ENCODE peak calls at places on chromosomes 7 and 10, in ten cellular contexts. W is left lung; U is BJ; B is IMR-90; G is right lobe of liver; P is psoas muscle; R is hepatocyte; T is GM13976; S is CD8-positive, alpha-beta T cell; F is epithelial cell of proximal tubule. I is an unnamed sample.

GRCh38 chr7:79723833-79724608 is 270.6 kb upstream of the MAGI2 start:
- DNase-seq in W (no peak), U (no peak), B (no peak), G (no peak), P (no peak), R (no peak), T (no peak), S (no peak), F (no peak), I (no peak)

GRCh38 chr7:112484671-112485097 is 3.9 kb downstream of the LSMEM1 start:
- DNase-seq in W (no peak), U (peak), B (peak), G (no peak), P (no peak), R (peak), T (no peak), S (no peak), F (peak), I (no peak)

GRCh38 chr7:7563269-7563668 is 3.4 kb upstream of the MIOS start:
- DNase-seq in W (no peak), U (no peak), B (no peak), G (no peak), P (no peak), R (no peak), T (no peak), S (no peak), F (no peak), I (no peak)

GRCh38 chr7:111212857-111213523 is 122.1 kb downstream of the LRRN3 start:
- DNase-seq in W (peak), U (no peak), B (no peak), G (no peak), P (no peak), R (no peak), T (no peak), S (no peak), F (no peak), I (no peak)

GRCh38 chr10:77157248-77158019 is 480.2 kb downstream of the KCNMA1 start:
- DNase-seq in W (no peak), U (no peak), B (no peak), G (no peak), P (no peak), R (peak), T (no peak), S (no peak), F (no peak), I (no peak)

GRCh38 chr10:3258291-3258848 is 85.8 kb upstream of the PITRM1 start:
- DNase-seq in W (no peak), U (no peak), B (no peak), G (no peak), P (no peak), R (no peak), T (no peak), S (no peak), F (no peak), I (peak)

GRCh38 chr7:143216151-143216550 is 5.7 kb upstream of the TAS2R40 start:
- DNase-seq in W (no peak), U (no peak), B (peak), G (no peak), P (no peak), R (no peak), T (no peak), S (no peak), F (no peak), I (no peak)

GRCh38 chr10:17062493-17063487 is 66.8 kb downstream of the CUBN start:
- DNase-seq in W (no peak), U (peak), B (peak), G (no peak), P (peak), R (peak), T (no peak), S (no peak), F (peak), I (no peak)

GRCh38 chr7:114889646-114890285 is 32.1 kb upstream of the MDFIC start:
- DNase-seq in W (no peak), U (peak), B (peak), G (no peak), P (no peak), R (peak), T (peak), S (no peak), F (peak), I (no peak)

GRCh38 chr10:86960003-86960862 is 1.8 kb downstream of the SNCG start:
- DNase-seq in W (no peak), U (no peak), B (peak), G (peak), P (peak), R (peak), T (peak), S (no peak), F (no peak), I (peak)

GRCh38 chr7:116863168-116863670 is 832 bp downstream of the CAPZA2 start:
- DNase-seq in W (no peak), U (no peak), B (peak), G (peak), P (peak), R (peak), T (peak), S (no peak), F (no peak), I (peak)

GRCh38 chr7:1950066-1950622 is 280.1 kb downstream of the ELFN1 start:
- DNase-seq in W (peak), U (no peak), B (no peak), G (peak), P (peak), R (no peak), T (no peak), S (no peak), F (no peak), I (no peak)

GRCh38 chr10:10803273-10803672 is 214.4 kb upstream of the CELF2 start:
- DNase-seq in W (no peak), U (no peak), B (no peak), G (no peak), P (no peak), R (no peak), T (no peak), S (no peak), F (no peak), I (no peak)

GRCh38 chr7:24113506-24113905 is 170.5 kb upstream of the NPY start:
- DNase-seq in W (no peak), U (no peak), B (no peak), G (no peak), P (no peak), R (no peak), T (no peak), S (no peak), F (no peak), I (no peak)

GRCh38 chr7:41244246-41244645 is 458.6 kb downstream of the INHBA start:
- DNase-seq in W (no peak), U (no peak), B (peak), G (no peak), P (no peak), R (no peak), T (no peak), S (no peak), F (no peak), I (no peak)

GRCh38 chr7:41239596-41239995 is 463.3 kb downstream of the INHBA start:
- DNase-seq in W (no peak), U (no peak), B (no peak), G (no peak), P (no peak), R (no peak), T (no peak), S (no peak), F (no peak), I (no peak)

GRCh38 chr7:41237956-41238355 is 464.9 kb downstream of the INHBA start:
- DNase-seq in W (no peak), U (no peak), B (no peak), G (no peak), P (no peak), R (no peak), T (no peak), S (no peak), F (no peak), I (no peak)

GRCh38 chr7:41238851-41239331 is 464.0 kb downstream of the INHBA start:
- DNase-seq in W (no peak), U (peak), B (peak), G (no peak), P (no peak), R (no peak), T (no peak), S (no peak), F (peak), I (no peak)

DNA sequence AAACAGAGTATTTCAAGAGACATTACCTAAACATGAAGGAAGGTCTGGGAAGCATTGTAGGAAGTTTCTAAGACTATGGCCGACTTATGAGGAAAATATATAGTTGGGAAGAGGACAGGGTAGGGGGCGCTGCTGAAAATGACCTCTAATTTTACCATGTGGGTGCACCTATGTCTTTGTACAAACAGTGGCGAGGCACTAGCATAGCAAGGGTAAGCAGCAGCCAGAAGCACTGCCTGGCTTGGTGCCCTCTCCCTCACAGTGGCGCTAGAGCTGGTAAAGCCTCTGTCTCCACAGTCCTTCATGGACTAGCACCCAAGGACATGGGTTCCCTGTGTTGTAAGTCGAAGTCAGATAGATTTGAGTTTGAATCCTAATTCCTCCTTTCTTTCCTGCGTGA is 461.2 kb downstream of the INHBA start:
- DNase-seq in W (no peak), U (no peak), B (no peak), G (no peak), P (no peak), R (no peak), T (no peak), S (no peak), F (no peak), I (no peak)
- TF ChIP-seq CTCF in W (no peak), U (no peak), B (no peak), G (no peak), P (no peak), R (no peak), T (no peak), S (no peak), F (no peak), I (no peak)

GRCh38 chr10:73979428-73980407 is 18.2 kb upstream of the VCL start:
- DNase-seq in W (no peak), U (no peak), B (no peak), G (no peak), P (no peak), R (no peak), T (no peak), S (no peak), F (no peak), I (no peak)

GRCh38 chr10:73983096-73984047 is 14.5 kb upstream of the VCL start:
- DNase-seq in W (no peak), U (no peak), B (no peak), G (no peak), P (no peak), R (no peak), T (no peak), S (no peak), F (no peak), I (no peak)

GRCh38 chr10:73981812-73982211 is 16.1 kb upstream of the VCL start:
- DNase-seq in W (no peak), U (no peak), B (no peak), G (no peak), P (no peak), R (no peak), T (no peak), S (no peak), F (no peak), I (no peak)
- TF ChIP-seq CTCF in W (no peak), U (no peak), B (no peak), G (no peak), P (no peak), R (no peak), T (no peak), S (no peak), F (no peak), I (no peak)

DNA sequence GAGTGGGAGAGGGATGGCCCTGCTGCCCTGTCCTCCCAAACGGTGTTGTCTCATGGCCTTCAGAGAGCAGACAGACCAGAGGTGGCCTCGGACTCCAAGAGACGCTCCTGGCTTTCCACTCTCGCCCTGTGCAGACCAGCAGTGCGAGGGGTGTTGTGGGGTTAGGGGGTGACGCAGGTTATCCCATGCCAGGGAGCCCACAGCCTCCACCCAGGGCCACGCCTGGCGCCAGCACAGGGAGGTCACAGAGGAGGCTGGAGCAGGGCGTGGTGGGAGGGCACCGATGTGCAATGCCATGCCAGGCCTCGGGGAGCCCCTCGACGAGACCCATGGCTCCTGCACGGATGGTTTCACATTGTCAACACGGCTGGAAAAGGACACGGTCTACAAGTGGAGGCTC is 52.1 kb downstream of the INPP5A start:
- DNase-seq in W (no peak), U (no peak), B (no peak), G (no peak), P (no peak), R (no peak), T (peak), S (no peak), F (no peak), I (no peak)
- TF ChIP-seq CTCF in W (no peak), U (no peak), B (no peak), G (no peak), P (no peak), R (no peak), T (no peak), S (no peak), F (no peak), I (no peak)

GRCh38 chr7:22949944-22950343 is 64.0 kb downstream of the HYCC1 start:
- DNase-seq in W (no peak), U (no peak), B (no peak), G (no peak), P (no peak), R (no peak), T (no peak), S (no peak), F (no peak), I (no peak)
- TF ChIP-seq CTCF in W (no peak), U (peak), B (peak), G (no peak), P (no peak), R (no peak), T (no peak), S (no peak), F (no peak), I (no peak)

GRCh38 chr7:144731661-144732060 is 104.2 kb downstream of the TPK1 start:
- DNase-seq in W (no peak), U (no peak), B (no peak), G (no peak), P (no peak), R (no peak), T (no peak), S (no peak), F (no peak), I (no peak)

GRCh38 chr7:144738708-144739314 is 97.0 kb downstream of the TPK1 start:
- DNase-seq in W (no peak), U (no peak), B (no peak), G (no peak), P (no peak), R (peak), T (peak), S (no peak), F (no peak), I (no peak)

GRCh38 chr7:144736880-144737493 is 98.9 kb downstream of the TPK1 start:
- DNase-seq in W (no peak), U (no peak), B (no peak), G (no peak), P (no peak), R (no peak), T (no peak), S (no peak), F (no peak), I (no peak)
- TF ChIP-seq CTCF in W (no peak), U (no peak), B (no peak), G (no peak), P (no peak), R (no peak), T (no peak), S (no peak), F (no peak), I (no peak)